ENCODE peak calls at places on chromosome 17, in five cellular contexts. Q is A549, A is HepG2, U is K562, R is GM12878. B is an unnamed sample.

GRCh38 chr17:8503807-8504206 is 68.1 kb downstream of the NDEL1 start:
- DNase-seq in R (no peak), Q (no peak), U (no peak), A (no peak), B (no peak)

GRCh38 chr17:81553616-81554181 is 1.5 kb upstream of the FAAP100 start:
- DNase-seq in A (no peak), Q (peak; percentile 85), R (peak; percentile 9), U (peak; percentile 52), B (no peak)

GRCh38 chr17:41563607-41564006 is 8.3 kb downstream of the KRT9 start:
- DNase-seq in A (no peak), U (no peak), Q (no peak), R (no peak), B (no peak)

GRCh38 chr17:39704821-39705551 is 5.1 kb downstream of the ERBB2 start:
- DNase-seq in Q (peak; percentile 38), A (no peak), R (no peak), U (no peak), B (peak; percentile 41)

GRCh38 chr17:50027639-50028206 is 28.2 kb upstream of the ITGA3 start:
- DNase-seq in R (no peak), U (no peak), Q (peak; percentile 98), A (no peak), B (peak; percentile 36)

GRCh38 chr17:79044462-79044861 is 20.5 kb downstream of the C1QTNF1 start:
- DNase-seq in U (no peak), Q (no peak), R (no peak), A (no peak), B (no peak)

GRCh38 chr17:34384271-34384670 is 21.2 kb upstream of the CCL1 start:
- DNase-seq in Q (no peak), A (no peak), U (no peak), R (no peak), B (no peak)

GRCh38 chr17:48564200-48565023 is 13.7 kb downstream of the HOXB4 start:
- DNase-seq in A (no peak), R (no peak), Q (no peak), U (no peak), B (no peak)

GRCh38 chr17:41304091-41304490 is 1.4 kb upstream of the KRTAP29-1 start:
- DNase-seq in U (no peak), A (no peak), Q (no peak), R (no peak), B (no peak)

GRCh38 chr17:2701161-2701995 is 10.2 kb downstream of the CLUH start:
- DNase-seq in U (no peak), Q (no peak), R (no peak), A (no peak), B (no peak)

GRCh38 chr17:41863074-41863843 is 2.0 kb downstream of the KLHL11 start:
- DNase-seq in A (no peak), R (no peak), U (no peak), Q (no peak), B (peak; percentile 25)

GRCh38 chr17:35079547-35079946 is 16.0 kb upstream of the RFFL start:
- DNase-seq in U (no peak), Q (no peak), R (no peak), A (peak; percentile 92), B (no peak)

GRCh38 chr17:15348030-15348429 is 6.6 kb upstream of the TEKT3 start:
- DNase-seq in Q (no peak), U (no peak), R (no peak), A (no peak), B (no peak)

GRCh38 chr17:40331743-40332641 is 23.0 kb downstream of the RARA start:
- DNase-seq in U (no peak), Q (no peak), R (no peak), A (no peak), B (no peak)

GRCh38 chr17:82225368-82226029 is 3.3 kb upstream of the SLC16A3 start:
- DNase-seq in A (no peak), Q (no peak), R (no peak), U (no peak), B (no peak)

GRCh38 chr17:41522301-41523224 is 3.9 kb upstream of the KRT15 start:
- DNase-seq in Q (no peak), U (no peak), A (no peak), R (no peak), B (peak; percentile 18)

GRCh38 chr17:55334285-55334684 is 69.5 kb downstream of the HLF start:
- DNase-seq in Q (no peak), A (no peak), R (no peak), U (no peak), B (no peak)

GRCh38 chr17:3557768-3558583 is at the start of gene TRPV3:
- DNase-seq in A (no peak), Q (no peak), U (peak; percentile 70), R (peak; percentile 66), B (no peak)

GRCh38 chr17:82313195-82314011 is 4.0 kb downstream of the CD7 start:
- DNase-seq in A (no peak), R (no peak), Q (no peak), U (no peak), B (no peak)

GRCh38 chr17:67043283-67043682 is 1.1 kb upstream of the CACNG1 start:
- DNase-seq in A (no peak), R (no peak), Q (no peak), U (no peak), B (no peak)

GRCh38 chr17:16352303-16352837 is 899 bp downstream of the CENPV start:
- DNase-seq in A (peak; percentile 78), U (peak; percentile 62), Q (peak; percentile 63), R (no peak), B (peak; percentile 85)

GRCh38 chr17:58513391-58513912 is 986 bp downstream of the MTMR4 start:
- DNase-seq in Q (no peak), R (no peak), U (peak; percentile 17), A (no peak), B (no peak)

DNA sequence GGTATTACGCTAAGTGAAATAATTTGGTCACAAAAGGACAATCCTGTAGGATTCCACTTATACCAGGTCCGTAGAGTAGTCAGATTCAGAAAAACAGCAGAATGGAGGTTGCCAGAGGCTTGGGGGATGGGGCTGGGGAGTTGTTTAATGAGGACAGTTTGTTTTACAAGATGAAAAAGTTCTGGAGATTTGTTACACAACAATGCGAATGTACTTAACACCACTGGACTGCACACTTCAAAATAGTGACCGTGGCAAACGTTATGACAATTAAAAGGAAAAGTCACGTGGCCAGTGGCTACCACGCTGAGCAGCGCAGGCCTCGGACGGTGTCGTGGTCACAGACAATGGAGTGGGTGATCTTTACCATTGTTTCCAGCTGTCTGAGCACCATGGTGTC is 338.1 kb downstream of the SEC14L1 start:
- DNase-seq in U (no peak), A (no peak), Q (no peak), R (no peak), B (no peak)
- TF ChIP-seq JUNB in U (no peak), A (no peak), Q (no peak), R (no peak), B (no peak)

DNA sequence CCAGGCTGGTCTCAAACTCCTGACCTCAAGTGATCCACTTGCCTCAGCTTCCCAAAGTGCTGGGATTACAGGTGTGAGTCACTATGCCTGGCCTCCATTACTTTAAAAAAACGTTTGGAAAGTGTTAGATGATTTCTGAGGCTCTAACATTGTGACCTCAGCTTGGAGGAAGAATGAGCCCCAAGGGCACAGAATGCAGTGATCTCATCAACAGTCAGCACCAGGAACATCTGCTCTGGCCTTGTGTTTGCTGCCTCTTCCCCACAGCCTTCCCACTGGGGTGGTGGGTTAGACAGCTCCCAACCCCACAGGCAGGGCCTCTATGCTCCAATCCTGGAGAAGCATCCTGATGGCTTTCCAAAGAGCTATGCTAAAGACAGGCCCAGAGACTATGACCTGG is 37.7 kb upstream of the SREBF1 start:
- DNase-seq in Q (no peak), A (no peak), R (no peak), U (no peak), B (no peak)
- TF ChIP-seq REST in Q (no peak), A (no peak), R (no peak), U (no peak), B (no peak)

GRCh38 chr17:65541453-65541852 is 20.0 kb downstream of the AXIN2 start:
- DNase-seq in R (no peak), A (no peak), Q (no peak), U (no peak), B (no peak)

GRCh38 chr17:65542067-65542466 is 19.4 kb downstream of the AXIN2 start:
- DNase-seq in Q (no peak), R (no peak), U (no peak), A (no peak), B (no peak)

GRCh38 chr17:65544658-65545057 is 16.8 kb downstream of the AXIN2 start:
- DNase-seq in U (no peak), A (no peak), R (no peak), Q (no peak), B (no peak)

GRCh38 chr17:65539867-65540266 is 21.6 kb downstream of the AXIN2 start:
- DNase-seq in Q (no peak), A (no peak), U (no peak), R (no peak), B (no peak)

DNA sequence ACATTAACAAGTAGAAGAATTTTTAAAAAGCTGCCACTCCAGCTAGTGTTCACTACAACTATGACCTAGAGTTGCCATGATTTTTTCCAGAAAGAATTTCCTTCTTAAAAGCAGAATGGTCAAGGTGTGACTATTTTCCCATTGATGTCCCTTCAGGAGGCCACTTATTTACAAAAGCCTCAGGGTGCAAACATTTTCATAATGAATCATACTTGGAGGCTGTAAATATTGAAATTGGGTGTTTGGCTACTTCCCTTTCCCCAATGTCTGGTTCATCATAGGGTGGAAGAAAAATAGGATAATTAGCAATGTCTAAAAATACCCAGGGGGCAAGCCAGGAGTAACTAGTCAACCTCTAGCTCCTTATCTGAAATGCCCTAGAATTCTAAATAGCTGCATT is 18.9 kb downstream of the AXIN2 start:
- DNase-seq in Q (no peak), A (no peak), R (no peak), U (no peak), B (no peak)
- TF ChIP-seq JUNB in Q (no peak), A (no peak), R (no peak), U (no peak), B (no peak)

DNA sequence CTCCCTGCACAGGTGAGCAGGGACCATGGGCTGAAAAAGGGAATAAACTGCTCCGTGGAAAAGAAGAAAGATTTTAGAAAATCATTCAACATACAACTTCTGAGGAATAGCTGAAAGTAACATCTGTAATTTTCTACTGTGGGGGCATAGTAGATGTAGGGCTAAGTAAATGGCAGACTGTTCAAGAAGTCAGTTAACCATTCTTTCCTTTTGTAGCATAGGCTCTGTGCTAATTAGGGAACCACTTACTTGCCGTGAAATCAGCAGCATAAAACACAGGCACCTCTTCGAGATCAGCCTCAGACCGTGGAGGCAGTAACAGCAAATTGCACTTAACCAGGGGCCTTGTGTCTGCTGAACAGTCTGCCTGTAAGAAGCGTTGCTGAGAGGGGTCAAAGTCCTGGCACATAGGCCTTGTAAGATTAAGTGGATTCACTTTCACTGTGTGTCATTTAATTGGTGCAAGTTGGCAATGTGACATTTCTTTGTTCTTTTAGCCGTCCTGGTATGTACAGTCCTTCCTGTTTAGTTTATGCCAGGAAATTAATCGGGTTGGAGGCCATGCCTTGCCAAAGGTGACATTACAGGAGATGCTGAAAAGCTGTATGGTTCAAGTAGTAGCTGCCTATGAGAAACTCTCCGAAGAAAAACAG is 10.4 kb downstream of the COG1 start:
- DNase-seq in U (no peak), R (no peak), A (peak; percentile 96), Q (no peak), B (no peak)
- TF ChIP-seq REST in U (no peak), R (no peak), A (no peak), Q (no peak), B (no peak)

DNA sequence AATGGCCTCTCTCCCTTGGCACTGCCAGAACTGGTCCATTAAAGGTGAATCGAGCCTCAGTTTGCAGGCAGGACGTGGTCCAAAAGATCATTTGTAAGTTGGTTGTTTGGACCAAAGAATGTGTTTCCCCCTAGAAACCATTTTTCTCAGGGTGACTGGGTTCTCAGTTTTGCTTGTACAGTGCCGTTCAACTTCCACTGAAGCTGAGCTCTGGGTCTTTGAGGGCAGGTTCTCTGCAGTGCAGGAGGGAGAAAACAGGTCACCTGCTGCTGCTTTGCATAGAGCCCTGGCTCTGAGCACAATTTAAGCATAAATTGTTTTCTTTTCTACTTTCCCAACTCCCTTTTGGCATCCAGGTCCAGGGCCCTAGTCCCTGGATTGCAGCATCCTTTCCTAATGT is 8.9 kb upstream of the AMZ2 start:
- DNase-seq in A (no peak), R (no peak), Q (no peak), U (no peak), B (no peak)
- TF ChIP-seq JUNB in A (no peak), R (no peak), Q (no peak), U (no peak), B (no peak)

B was measured in GM23338.